ENCODE peak calls at places on chromosomes 3 and 15, in four cellular contexts. F, M, D and C are unnamed samples.

GRCh38 chr15:66751579-66751978 is 49.5 kb downstream of the SMAD6 start:
- DNase-seq in F (no peak), M (no peak), D (no peak), C (no peak)

GRCh38 chr3:42670051-42670576 is 15.2 kb upstream of the KLHL40 start:
- DNase-seq in F (no peak), M (no peak), D (no peak), C (no peak)

GRCh38 chr3:149037684-149038083 is 46.3 kb downstream of the GYG1 start:
- DNase-seq in F (no peak), M (no peak), D (no peak), C (no peak)

GRCh38 chr3:195918176-195918575 is 9.8 kb upstream of the TNK2 start:
- DNase-seq in F (no peak), M (no peak), D (no peak), C (no peak)

GRCh38 chr15:76998661-76999285 is 3.8 kb downstream of the PSTPIP1 start:
- DNase-seq in F (no peak), M (no peak), D (no peak), C (no peak)

GRCh38 chr3:9876991-9877390 is 3.1 kb downstream of the CIDEC start:
- DNase-seq in F (no peak), M (no peak), D (no peak), C (no peak)

GRCh38 chr15:68678746-68679145 is 100.0 kb downstream of the CORO2B start:
- DNase-seq in F (no peak), M (no peak), D (no peak), C (no peak)

GRCh38 chr3:192802957-192803899 is 75.9 kb upstream of the FGF12 start:
- DNase-seq in F (no peak), M (no peak), D (peak), C (peak)

GRCh38 chr15:56991017-56991416 is 72.6 kb downstream of the TCF12 start:
- DNase-seq in F (no peak), M (no peak), D (no peak), C (no peak)

GRCh38 chr3:172321035-172321434 is 127.2 kb downstream of the GHSR start:
- DNase-seq in F (peak), M (peak), D (peak), C (no peak)

GRCh38 chr3:157542711-157543485 is 39.7 kb upstream of the VEPH1 start:
- DNase-seq in F (no peak), M (no peak), D (peak), C (peak)

GRCh38 chr15:62344806-62345539 is 179.9 kb upstream of the C2CD4B start:
- DNase-seq in F (peak), M (peak), D (peak), C (peak)

GRCh38 chr3:32703491-32703968 is 18.5 kb downstream of the CNOT10 start:
- DNase-seq in F (no peak), M (no peak), D (peak), C (no peak)

GRCh38 chr15:71660501-71660900 is 149.9 kb upstream of the NR2E3 start:
- DNase-seq in F (no peak), M (no peak), D (no peak), C (no peak)

GRCh38 chr3:146558811-146559210 is 14.4 kb upstream of the PLSCR1 start:
- DNase-seq in F (no peak), M (no peak), D (no peak), C (no peak)

GRCh38 chr3:67037615-67038014 is 39.5 kb downstream of the KBTBD8 start:
- DNase-seq in F (no peak), M (no peak), D (peak), C (no peak)

GRCh38 chr3:184175506-184175905 is 851 bp downstream of the AP2M1 start:
- DNase-seq in F (no peak), M (no peak), D (no peak), C (no peak)

GRCh38 chr15:67383903-67384302 is 129.3 kb downstream of the IQCH start:
- DNase-seq in F (no peak), M (no peak), D (peak), C (no peak)

GRCh38 chr3:45719761-45720487 is 30.7 kb downstream of the SACM1L start:
- DNase-seq in F (no peak), M (no peak), D (peak), C (no peak)

GRCh38 chr3:4938583-4938982 is 40.7 kb upstream of the BHLHE40 start:
- DNase-seq in F (no peak), M (no peak), D (no peak), C (no peak)

GRCh38 chr15:43799209-43799944 is 643 bp downstream of the SERINC4 start:
- DNase-seq in F (no peak), M (no peak), D (no peak), C (no peak)

GRCh38 chr3:152244156-152244888 is 24.4 kb upstream of the MBNL1 start:
- DNase-seq in F (no peak), M (no peak), D (no peak), C (no peak)

GRCh38 chr3:42159147-42159546 is 68.0 kb downstream of the TRAK1 start:
- DNase-seq in F (no peak), M (no peak), D (no peak), C (no peak)

GRCh38 chr3:159210336-159210735 is 408.5 kb downstream of the MFSD1 start:
- DNase-seq in F (no peak), M (no peak), D (no peak), C (no peak)

GRCh38 chr3:149968216-149968615 is 2.5 kb downstream of the PFN2 start:
- DNase-seq in F (no peak), M (no peak), D (peak), C (no peak)

GRCh38 chr15:24848050-24848449 is 106.7 kb upstream of the SNRPN start:
- DNase-seq in F (no peak), M (no peak), D (peak), C (peak)

GRCh38 chr3:143252931-143253330 is 133.4 kb downstream of the CHST2 start:
- DNase-seq in F (no peak), M (no peak), D (no peak), C (no peak)

GRCh38 chr3:156725706-156726105 is 51.3 kb downstream of the TIPARP start:
- DNase-seq in F (no peak), M (no peak), D (no peak), C (no peak)

GRCh38 chr3:11567516-11568467 is 75.9 kb downstream of the VGLL4 start:
- DNase-seq in F (no peak), M (no peak), D (peak), C (peak)

GRCh38 chr15:28998511-28998910 is 112.7 kb downstream of the APBA2 start:
- DNase-seq in F (no peak), M (no peak), D (no peak), C (no peak)

GRCh38 chr15:30065025-30065801 is 17.5 kb upstream of the GOLGA8J start:
- DNase-seq in F (no peak), M (no peak), D (peak), C (no peak)

GRCh38 chr3:24529210-24529609 is 34.6 kb upstream of the THRB start:
- DNase-seq in F (no peak), M (no peak), D (no peak), C (no peak)

GRCh38 chr3:4522962-4523361 is 29.8 kb downstream of the ITPR1 start:
- DNase-seq in F (no peak), M (no peak), D (no peak), C (no peak)

GRCh38 chr3:85560088-85560790 is 601.5 kb downstream of the CADM2 start:
- DNase-seq in F (no peak), M (no peak), D (no peak), C (peak)

GRCh38 chr3:140972833-140973232 is 31.2 kb downstream of the SLC25A36 start:
- DNase-seq in F (no peak), M (no peak), D (peak), C (peak)

GRCh38 chr15:101615986-101616848 is 36.0 kb downstream of the TM2D3 start:
- DNase-seq in F (peak), M (no peak), D (peak), C (peak)
- TF ChIP-seq FOS in F (no peak), M (no peak), D (no peak), C (no peak)

GRCh38 chr3:197001106-197001971 is 28.3 kb downstream of the MELTF start:
- DNase-seq in F (no peak), M (no peak), D (no peak), C (no peak)

GRCh38 chr3:197000211-197000610 is 29.4 kb downstream of the MELTF start:
- DNase-seq in F (no peak), M (no peak), D (peak), C (no peak)

GRCh38 chr3:197002701-197003454 is 26.7 kb downstream of the MELTF start:
- DNase-seq in F (peak), M (no peak), D (peak), C (peak)

GRCh38 chr3:197003461-197004385 is 25.9 kb downstream of the MELTF start:
- DNase-seq in F (no peak), M (no peak), D (no peak), C (no peak)

GRCh38 chr3:197001972-197002700 is 27.5 kb downstream of the MELTF start:
- DNase-seq in F (no peak), M (no peak), D (no peak), C (no peak)
- H3K4me3 ChIP-seq in F (peak), M (peak), D (peak), C (peak)

GRCh38 chr3:131730581-131730980 is 227.8 kb upstream of the MRPL3 start:
- DNase-seq in F (no peak), M (no peak), D (no peak), C (no peak)

GRCh38 chr3:131731709-131732108 is 228.9 kb upstream of the MRPL3 start:
- DNase-seq in F (no peak), M (no peak), D (no peak), C (no peak)

GRCh38 chr3:131725414-131725813 is 222.6 kb upstream of the MRPL3 start:
- DNase-seq in F (no peak), M (no peak), D (no peak), C (no peak)

GRCh38 chr3:131729561-131729960 is 226.8 kb upstream of the MRPL3 start:
- DNase-seq in F (no peak), M (no peak), D (no peak), C (no peak)

GRCh38 chr3:131728898-131729297 is 226.1 kb upstream of the MRPL3 start:
- DNase-seq in F (no peak), M (no peak), D (no peak), C (no peak)
- TF ChIP-seq FOS in F (no peak), M (no peak), D (no peak), C (no peak)

DNA sequence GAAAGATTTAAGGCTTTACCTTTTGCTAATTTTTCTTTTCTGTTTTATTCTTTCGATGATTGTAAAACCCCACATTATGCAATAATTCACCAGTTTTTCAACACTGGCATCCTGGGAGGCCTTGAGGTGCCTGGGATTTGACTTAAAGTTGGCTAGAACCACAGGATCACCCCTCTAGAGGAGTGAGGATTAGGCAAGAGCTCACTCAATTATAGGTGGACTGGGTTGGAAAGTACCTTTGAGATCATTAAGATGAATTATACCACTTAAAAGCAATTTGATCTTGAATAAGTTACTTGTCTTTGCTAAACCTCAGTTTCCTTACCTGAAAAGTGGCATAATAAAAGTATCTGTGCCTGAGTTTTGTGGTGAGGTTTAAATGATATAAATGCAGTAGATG is 212.8 kb upstream of the TPRG1 start:
- DNase-seq in F (no peak), M (no peak), D (no peak), C (no peak)
- H3K4me3 ChIP-seq in F (no peak), M (no peak), D (no peak), C (no peak)

DNA sequence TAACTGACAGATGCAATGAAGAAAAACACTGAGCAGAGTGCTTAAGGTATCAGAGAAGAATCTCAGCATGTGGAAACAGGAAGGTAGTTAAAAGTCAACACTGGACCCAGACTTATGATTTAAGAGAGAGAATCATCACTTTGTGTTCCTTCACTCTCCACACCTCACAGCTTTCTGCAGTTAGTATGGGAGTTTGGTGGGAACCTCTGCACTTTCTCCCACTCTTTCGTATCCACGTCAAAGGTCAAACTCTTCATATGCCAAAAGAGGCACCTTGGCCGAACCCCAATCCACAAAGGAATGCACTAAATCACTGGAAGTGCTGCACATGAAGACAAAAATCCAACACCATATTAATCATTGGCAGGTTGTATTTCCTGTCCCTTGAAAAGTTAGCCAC is 361.2 kb downstream of the MAGI1 start:
- DNase-seq in F (no peak), M (no peak), D (no peak), C (no peak)
- TF ChIP-seq FOS in F (no peak), M (no peak), D (no peak), C (no peak)

GRCh38 chr3:47057212-47057671 is 77.8 kb downstream of the NBEAL2 start:
- DNase-seq in F (no peak), M (no peak), D (peak), C (no peak)

GRCh38 chr3:47054414-47054813 is 74.9 kb downstream of the NBEAL2 start:
- DNase-seq in F (no peak), M (peak), D (no peak), C (no peak)

DNA sequence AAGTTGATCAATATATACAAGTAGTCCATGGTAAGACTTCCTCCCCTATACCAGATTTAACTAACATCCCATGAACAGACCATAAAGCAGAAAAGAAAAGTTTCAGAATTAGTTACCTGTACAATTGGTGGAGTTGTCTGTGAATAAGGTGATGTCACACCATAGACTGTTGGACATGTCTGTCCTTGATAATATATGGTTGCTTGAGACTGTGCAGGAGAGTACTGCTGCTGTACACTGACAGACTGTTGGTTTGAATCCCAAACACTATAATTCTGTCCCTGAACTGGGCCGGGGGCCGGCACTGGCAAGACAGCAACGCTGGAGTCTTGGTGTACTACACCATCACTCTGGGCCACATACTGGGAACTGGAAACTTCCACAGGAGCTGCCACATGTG is 77.2 kb downstream of the NBEAL2 start:
- DNase-seq in F (no peak), M (no peak), D (no peak), C (no peak)
- H3K4me3 ChIP-seq in F (no peak), M (no peak), D (no peak), C (no peak)

GRCh38 chr15:63905558-63906265 is 72.0 kb upstream of the HERC1 start:
- DNase-seq in F (no peak), M (no peak), D (no peak), C (peak)
- TF ChIP-seq FOS in F (no peak), M (no peak), D (no peak), C (peak)

GRCh38 chr3:30890907-30891306 is 3.6 kb downstream of the GADL1 start:
- DNase-seq in F (no peak), M (no peak), D (no peak), C (no peak)

GRCh38 chr3:30895329-30895728 is 868 bp upstream of the GADL1 start:
- DNase-seq in F (no peak), M (no peak), D (no peak), C (no peak)

GRCh38 chr3:30894521-30895289 is at the start of gene GADL1:
- DNase-seq in F (no peak), M (no peak), D (peak), C (peak)

DNA sequence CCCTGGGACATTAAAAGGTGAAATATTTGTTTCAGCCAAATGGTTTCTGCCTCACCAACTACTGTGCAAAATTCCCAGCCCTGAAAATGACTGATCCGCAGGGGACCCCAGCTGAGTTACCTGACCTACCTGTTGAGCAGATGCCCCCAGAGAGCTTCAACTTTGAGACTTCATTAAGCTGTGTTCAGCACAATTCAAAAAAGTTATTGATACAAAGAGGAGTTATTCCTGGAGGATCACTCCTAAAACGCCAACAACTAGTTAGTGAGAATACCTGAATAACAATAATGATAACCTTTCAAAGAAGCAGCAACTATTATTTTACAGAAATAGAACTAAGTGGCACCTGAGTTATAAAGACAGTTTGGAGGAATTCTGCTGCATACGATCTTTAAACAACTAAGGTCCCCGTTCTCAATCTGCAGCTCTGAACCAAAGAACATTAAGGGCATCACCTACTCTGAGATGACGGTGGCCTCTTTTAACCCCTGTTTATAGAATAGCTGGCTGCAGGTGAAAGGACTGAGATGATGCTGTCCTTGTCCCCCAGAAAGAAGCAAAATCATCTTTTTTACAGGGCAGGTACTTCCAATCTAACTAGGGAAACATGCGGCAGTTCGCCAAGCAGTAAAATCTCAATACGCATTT is 659 bp downstream of the GADL1 start:
- DNase-seq in F (no peak), M (no peak), D (no peak), C (no peak)
- H3K4me3 ChIP-seq in F (no peak), M (no peak), D (no peak), C (no peak)

GRCh38 chr15:82306791-82307713 is 42.2 kb downstream of the GOLGA6L10 start:
- DNase-seq in F (no peak), M (no peak), D (no peak), C (no peak)
- TF ChIP-seq FOS in F (no peak), M (no peak), D (no peak), C (no peak)